ENCODE peak calls at places on chromosome 2, in eight cellular contexts. One of them, this sample, is unnamed.

GRCh38 chr2:70942900-70943871 is 7.5 kb downstream of the ATP6V1B1 start:
- DNase-seq in Panc1: no peak
- DNase-seq in endothelial cell: no peak
- DNase-seq in body of pancreas: no peak
- DNase-seq in activated naive CD4-positive, alpha-beta T cell treated with anti-CD3 and anti-CD28 coated beads for 36 hours: no peak
- DNase-seq in cardiac fibroblast: peak
- DNase-seq in retina: peak
- DNase-seq in activated naive CD8-positive, alpha-beta T cell treated with anti-CD3 and anti-CD28 coated beads for 36 hours: no peak
- DNase-seq in this sample: no peak

GRCh38 chr2:19580830-19581229 is 222.4 kb upstream of the OSR1 start:
- DNase-seq in endothelial cell: no peak
- DNase-seq in retina: no peak
- DNase-seq in Panc1: no peak
- DNase-seq in body of pancreas: no peak
- DNase-seq in activated naive CD4-positive, alpha-beta T cell treated with anti-CD3 and anti-CD28 coated beads for 36 hours: no peak
- DNase-seq in cardiac fibroblast: peak
- DNase-seq in activated naive CD8-positive, alpha-beta T cell treated with anti-CD3 and anti-CD28 coated beads for 36 hours: no peak
- DNase-seq in this sample: peak

GRCh38 chr2:178205853-178206516 is 11.7 kb downstream of the OSBPL6 start:
- DNase-seq in body of pancreas: no peak
- DNase-seq in retina: no peak
- DNase-seq in activated naive CD4-positive, alpha-beta T cell treated with anti-CD3 and anti-CD28 coated beads for 36 hours: no peak
- DNase-seq in cardiac fibroblast: no peak
- DNase-seq in activated naive CD8-positive, alpha-beta T cell treated with anti-CD3 and anti-CD28 coated beads for 36 hours: no peak
- DNase-seq in Panc1: no peak
- DNase-seq in endothelial cell: no peak
- DNase-seq in this sample: no peak

GRCh38 chr2:99398303-99398702 is 61.1 kb downstream of the EIF5B start:
- DNase-seq in cardiac fibroblast: no peak
- DNase-seq in retina: no peak
- DNase-seq in endothelial cell: no peak
- DNase-seq in Panc1: no peak
- DNase-seq in body of pancreas: no peak
- DNase-seq in activated naive CD8-positive, alpha-beta T cell treated with anti-CD3 and anti-CD28 coated beads for 36 hours: no peak
- DNase-seq in activated naive CD4-positive, alpha-beta T cell treated with anti-CD3 and anti-CD28 coated beads for 36 hours: no peak
- DNase-seq in this sample: no peak

GRCh38 chr2:46973687-46974086 is 58.1 kb upstream of the MCFD2 start:
- DNase-seq in body of pancreas: no peak
- DNase-seq in cardiac fibroblast: no peak
- DNase-seq in Panc1: no peak
- DNase-seq in activated naive CD4-positive, alpha-beta T cell treated with anti-CD3 and anti-CD28 coated beads for 36 hours: no peak
- DNase-seq in activated naive CD8-positive, alpha-beta T cell treated with anti-CD3 and anti-CD28 coated beads for 36 hours: no peak
- DNase-seq in retina: no peak
- DNase-seq in endothelial cell: no peak
- DNase-seq in this sample: no peak

GRCh38 chr2:33153008-33153407 is 206.3 kb downstream of the LTBP1 start:
- DNase-seq in endothelial cell: no peak
- DNase-seq in cardiac fibroblast: peak
- DNase-seq in activated naive CD8-positive, alpha-beta T cell treated with anti-CD3 and anti-CD28 coated beads for 36 hours: no peak
- DNase-seq in body of pancreas: no peak
- DNase-seq in activated naive CD4-positive, alpha-beta T cell treated with anti-CD3 and anti-CD28 coated beads for 36 hours: no peak
- DNase-seq in retina: no peak
- DNase-seq in Panc1: no peak
- DNase-seq in this sample: no peak

GRCh38 chr2:231286964-231287363 is 88.5 kb downstream of the ARMC9 start:
- DNase-seq in activated naive CD8-positive, alpha-beta T cell treated with anti-CD3 and anti-CD28 coated beads for 36 hours: no peak
- DNase-seq in retina: no peak
- DNase-seq in Panc1: no peak
- DNase-seq in activated naive CD4-positive, alpha-beta T cell treated with anti-CD3 and anti-CD28 coated beads for 36 hours: no peak
- DNase-seq in endothelial cell: no peak
- DNase-seq in body of pancreas: no peak
- DNase-seq in cardiac fibroblast: no peak
- DNase-seq in this sample: no peak

GRCh38 chr2:126634273-126634861 is 21.6 kb upstream of the GYPC start:
- DNase-seq in body of pancreas: no peak
- DNase-seq in retina: no peak
- DNase-seq in activated naive CD8-positive, alpha-beta T cell treated with anti-CD3 and anti-CD28 coated beads for 36 hours: peak
- DNase-seq in cardiac fibroblast: no peak
- DNase-seq in endothelial cell: peak
- DNase-seq in Panc1: no peak
- DNase-seq in activated naive CD4-positive, alpha-beta T cell treated with anti-CD3 and anti-CD28 coated beads for 36 hours: peak
- DNase-seq in this sample: no peak

GRCh38 chr2:205734436-205734835 is 52.1 kb downstream of the NRP2 start:
- DNase-seq in body of pancreas: peak
- DNase-seq in activated naive CD8-positive, alpha-beta T cell treated with anti-CD3 and anti-CD28 coated beads for 36 hours: no peak
- DNase-seq in cardiac fibroblast: peak
- DNase-seq in endothelial cell: no peak
- DNase-seq in retina: no peak
- DNase-seq in Panc1: no peak
- DNase-seq in activated naive CD4-positive, alpha-beta T cell treated with anti-CD3 and anti-CD28 coated beads for 36 hours: no peak
- DNase-seq in this sample: peak